ENCODE peak calls at places on chromosomes 5 and 9, in six cellular contexts. J is DND-41, Z is WERI-Rb-1, Q is tibial nerve, S is spleen, O is pancreas. V is an unnamed sample.

GRCh38 chr5:171580506-171581265 is 161.2 kb downstream of the FGF18 start:
- DNase-seq in J (no peak), Z (no peak), Q (no peak), S (no peak), O (no peak), V (no peak)

GRCh38 chr5:78472469-78473106 is 112.2 kb downstream of the SCAMP1 start:
- DNase-seq in J (no peak), Z (no peak), Q (no peak), S (no peak), O (no peak), V (no peak)

GRCh38 chr9:110753734-110754231 is 85.2 kb downstream of the MUSK start:
- DNase-seq in J (no peak), Z (no peak), Q (no peak), S (no peak), O (no peak), V (no peak)

GRCh38 chr5:169814522-169814921 is 165.8 kb downstream of the INSYN2B start:
- DNase-seq in J (no peak), Z (no peak), Q (no peak), S (no peak), O (no peak), V (no peak)

GRCh38 chr9:97966493-97966892 is 16.6 kb upstream of the ANP32B start:
- DNase-seq in J (no peak), Z (no peak), Q (no peak), S (no peak), O (no peak), V (no peak)

GRCh38 chr5:82364497-82364896 is 86.3 kb upstream of the RPS23 start:
- DNase-seq in J (no peak), Z (no peak), Q (peak), S (no peak), O (no peak), V (no peak)

GRCh38 chr5:53010819-53011218 is 21.7 kb downstream of the ITGA2 start:
- DNase-seq in J (no peak), Z (no peak), Q (no peak), S (no peak), O (no peak), V (no peak)

GRCh38 chr9:106284300-106284699 is 578.7 kb upstream of the ZNF462 start:
- DNase-seq in J (no peak), Z (peak), Q (no peak), S (no peak), O (no peak), V (no peak)

GRCh38 chr5:132771559-132771998 is 5.5 kb downstream of the SEPTIN8 start:
- DNase-seq in J (no peak), Z (no peak), Q (no peak), S (no peak), O (no peak), V (no peak)

GRCh38 chr9:23820731-23821399 is 5.2 kb downstream of the ELAVL2 start:
- DNase-seq in J (no peak), Z (peak), Q (no peak), S (no peak), O (peak), V (peak)

GRCh38 chr9:37968228-37968672 is 64.3 kb upstream of the SLC25A51 start:
- DNase-seq in J (no peak), Z (no peak), Q (no peak), S (no peak), O (peak), V (peak)

GRCh38 chr5:178223196-178223773 is 9.3 kb downstream of the PHYKPL start:
- DNase-seq in J (no peak), Z (no peak), Q (no peak), S (no peak), O (peak), V (no peak)
- TF ChIP-seq CTCF in J (no peak), Z (no peak), Q (no peak), S (no peak), O (no peak), V (no peak)

GRCh38 chr5:151087475-151087874 is 6.6 kb upstream of the TNIP1 start:
- DNase-seq in J (no peak), Z (no peak), Q (no peak), S (no peak), O (no peak), V (no peak)
- H3K4me3 ChIP-seq in J (no peak), Z (no peak), Q (no peak), S (no peak), O (no peak), V (no peak)

GRCh38 chr5:150052326-150053230 is 33.8 kb downstream of the CSF1R start:
- DNase-seq in J (no peak), Z (no peak), Q (no peak), S (no peak), O (no peak), V (no peak)
- H3K27ac ChIP-seq in J (no peak), Z (no peak), Q (no peak), S (no peak), O (no peak), V (no peak)

DNA sequence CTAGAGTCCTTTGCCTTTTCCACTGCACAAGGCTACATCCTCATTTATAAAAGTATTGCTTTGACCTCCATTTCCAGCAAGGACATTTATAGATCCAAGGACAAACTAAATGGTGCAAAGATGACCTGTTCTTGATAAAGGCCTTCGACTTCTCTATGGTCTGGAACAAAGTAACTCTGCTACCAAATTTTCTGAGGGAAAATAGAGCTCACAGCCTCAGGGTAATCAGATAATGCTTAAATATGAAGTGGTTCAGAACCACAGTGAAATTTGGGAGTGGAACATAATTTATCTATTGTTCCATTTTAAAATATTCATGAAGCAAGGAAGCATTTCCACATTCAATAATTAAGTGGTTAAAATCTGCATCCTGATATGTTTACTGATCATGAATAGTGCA is 137.5 kb downstream of the TTLL11 start:
- DNase-seq in J (no peak), Z (no peak), Q (no peak), S (no peak), O (no peak), V (no peak)
- TF ChIP-seq CTCF in J (no peak), Z (no peak), Q (no peak), S (no peak), O (no peak), V (no peak)

GRCh38 chr5:139381837-139382361 is 1.2 kb downstream of the SLC23A1 start:
- DNase-seq in J (peak), Z (no peak), Q (no peak), S (peak), O (peak), V (peak)
- H3K4me3 ChIP-seq in J (no peak), Z (no peak), Q (no peak), S (no peak), O (no peak), V (no peak)

GRCh38 chr5:28328691-28329090 is 1290.3 kb upstream of the CDH9 start:
- DNase-seq in J (no peak), Z (no peak), Q (no peak), S (no peak), O (no peak), V (no peak)
- H3K27ac ChIP-seq in J (no peak), Z (no peak), Q (no peak), S (no peak), O (no peak), V (no peak)

DNA sequence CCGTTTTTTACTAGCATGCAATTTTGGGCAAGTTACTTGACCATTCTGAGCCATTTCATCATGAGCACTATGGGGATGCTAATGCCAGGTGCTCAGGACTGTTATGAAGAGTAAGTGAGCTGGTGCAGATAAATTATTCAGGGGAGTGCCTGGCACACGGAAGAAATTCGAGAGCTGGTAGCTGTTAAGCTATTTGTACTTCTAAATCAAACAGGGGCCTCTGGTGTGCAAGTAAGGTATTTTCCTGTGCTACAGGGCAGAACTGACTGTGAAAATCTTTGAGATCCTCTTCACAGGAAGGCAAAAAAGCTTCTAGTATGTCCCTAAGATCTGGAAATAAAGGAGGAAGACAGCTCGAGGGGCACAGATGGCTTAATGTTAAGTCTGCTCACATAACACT is 106.3 kb upstream of the SPOCK1 start:
- DNase-seq in J (no peak), Z (no peak), Q (no peak), S (no peak), O (no peak), V (no peak)
- TF ChIP-seq CTCF in J (no peak), Z (no peak), Q (peak), S (no peak), O (no peak), V (no peak)

GRCh38 chr5:1002836-1003235 is 5.8 kb upstream of the NKD2 start:
- DNase-seq in J (no peak), Z (no peak), Q (no peak), S (peak), O (no peak), V (no peak)

GRCh38 chr5:1002271-1002546 is 6.4 kb upstream of the NKD2 start:
- DNase-seq in J (no peak), Z (no peak), Q (no peak), S (no peak), O (no peak), V (no peak)

GRCh38 chr5:1001406-1002270 is 7.0 kb upstream of the NKD2 start:
- DNase-seq in J (peak), Z (peak), Q (no peak), S (peak), O (no peak), V (peak)

GRCh38 chr5:1004598-1005361 is 3.8 kb upstream of the NKD2 start:
- DNase-seq in J (peak), Z (peak), Q (peak), S (peak), O (peak), V (peak)

DNA sequence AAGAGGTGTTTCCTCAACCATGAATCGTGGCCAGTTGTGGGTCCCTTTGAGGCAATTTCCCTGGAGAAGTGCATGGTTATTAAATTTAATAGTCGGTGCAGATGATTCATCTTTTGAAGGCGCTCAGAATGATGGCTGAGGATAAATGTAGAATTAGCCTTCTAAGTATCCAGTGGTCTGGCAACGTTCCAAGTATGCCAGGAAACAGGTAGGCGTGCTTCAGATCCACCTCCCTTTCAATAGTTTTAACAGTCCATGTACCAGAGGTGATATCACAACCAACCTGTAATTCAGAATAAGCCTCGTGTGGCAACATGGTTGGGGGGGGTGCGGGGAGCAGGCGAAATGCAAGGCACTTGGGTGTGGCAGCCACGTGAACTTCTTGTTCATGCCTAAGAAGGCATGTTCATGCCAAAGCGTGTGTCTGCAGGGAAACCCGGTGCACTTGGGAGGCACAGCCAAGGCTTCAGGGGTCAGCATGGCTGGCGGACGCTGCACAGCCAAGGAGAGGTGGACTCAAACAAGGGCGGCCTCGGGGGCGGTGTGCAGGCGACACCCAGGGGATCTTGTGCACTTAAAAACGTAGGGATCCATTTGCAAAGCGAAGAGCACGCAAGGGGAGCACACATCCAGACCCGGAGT is 5.2 kb upstream of the NKD2 start:
- DNase-seq in J (no peak), Z (peak), Q (peak), S (peak), O (peak), V (peak)
- H3K4me3 ChIP-seq in J (no peak), Z (no peak), Q (no peak), S (no peak), O (no peak), V (no peak)

GRCh38 chr9:87405677-87406544 is 91.8 kb upstream of the DAPK1 start:
- DNase-seq in J (no peak), Z (no peak), Q (peak), S (no peak), O (no peak), V (no peak)
- H3K27ac ChIP-seq in J (no peak), Z (no peak), Q (no peak), S (peak), O (peak), V (peak)

DNA sequence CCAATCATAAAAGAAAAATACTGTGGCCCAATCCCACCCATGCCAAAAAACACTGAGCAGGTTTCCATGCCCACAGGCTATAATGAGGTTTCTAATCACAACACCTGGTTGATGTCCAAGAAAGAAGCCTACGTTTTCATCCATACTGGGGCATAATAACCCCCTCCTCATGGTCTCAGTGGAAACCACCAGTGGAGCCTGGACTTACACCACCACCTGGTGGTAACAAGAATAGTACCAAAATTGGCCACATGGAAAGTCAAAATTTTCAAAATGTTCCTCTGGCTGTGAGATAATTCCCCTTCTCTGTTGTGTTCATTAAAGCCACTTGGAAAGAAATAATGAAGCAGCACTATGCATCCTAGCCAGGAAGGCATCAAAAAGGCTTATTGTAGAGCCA is 687.3 kb upstream of the ST8SIA4 start:
- DNase-seq in J (peak), Z (peak), Q (no peak), S (no peak), O (no peak), V (no peak)
- TF ChIP-seq CTCF in J (peak), Z (peak), Q (no peak), S (no peak), O (no peak), V (peak)

V was measured in upper lobe of right lung.